ENCODE peak calls at places on chromosomes 4 and X, in nine cellular contexts. D is endodermal cell; N is pancreas; G is Panc1; R is dorsolateral prefrontal cortex; S is brain microvascular endothelial cell; L is SJSA1; J is effector memory CD4-positive, alpha-beta T cell; K is right atrium auricular region. I is an unnamed sample.

GRCh38 chrX:34917146-34917545 is 25.4 kb upstream of the FAM47B start:
- DNase-seq in D (no peak), N (no peak), G (no peak), R (no peak), S (no peak), L (peak), J (no peak), K (no peak), I (no peak)

GRCh38 chr4:151117371-151117962 is 18.0 kb downstream of the RPS3A start:
- DNase-seq in D (peak), N (no peak), G (peak), R (no peak), S (peak), L (peak), J (peak), K (no peak), I (no peak)

GRCh38 chr4:145565328-145565727 is 53.9 kb upstream of the MMAA start:
- DNase-seq in D (no peak), N (no peak), G (no peak), R (no peak), S (no peak), L (no peak), J (no peak), K (no peak), I (no peak)

GRCh38 chrX:10168226-10168625 is 11.5 kb downstream of the CLCN4 start:
- DNase-seq in D (no peak), N (no peak), G (no peak), R (no peak), S (no peak), L (no peak), J (no peak), K (no peak), I (no peak)

GRCh38 chrX:10631416-10632145 is 11.2 kb upstream of the MID1 start:
- DNase-seq in D (no peak), N (no peak), G (no peak), R (no peak), S (no peak), L (no peak), J (no peak), K (no peak), I (no peak)

GRCh38 chrX:150958177-150958576 is 25.0 kb upstream of the HMGB3 start:
- DNase-seq in D (no peak), N (no peak), G (no peak), R (no peak), S (no peak), L (no peak), J (no peak), K (no peak), I (no peak)

GRCh38 chr4:39970559-39971270 is 7.0 kb downstream of the PDS5A start:
- DNase-seq in D (peak), N (no peak), G (peak), R (no peak), S (no peak), L (peak), J (no peak), K (no peak), I (no peak)

GRCh38 chr4:117770269-117771087 is 263.8 kb upstream of the NDST3 start:
- DNase-seq in D (peak), N (no peak), G (no peak), R (no peak), S (no peak), L (no peak), J (no peak), K (no peak), I (no peak)

GRCh38 chr4:118942465-118942864 is 53.8 kb downstream of the SYNPO2 start:
- DNase-seq in D (no peak), N (no peak), G (no peak), R (no peak), S (no peak), L (no peak), J (no peak), K (no peak), I (peak)

GRCh38 chr4:26723216-26723615 is 137.4 kb upstream of the STIM2 start:
- DNase-seq in D (no peak), N (no peak), G (no peak), R (no peak), S (no peak), L (peak), J (no peak), K (no peak), I (no peak)

GRCh38 chrX:53305996-53306937 is 24.9 kb upstream of the IQSEC2 start:
- DNase-seq in D (no peak), N (no peak), G (no peak), R (no peak), S (no peak), L (peak), J (no peak), K (no peak), I (no peak)

GRCh38 chrX:69154051-69154450 is 11.2 kb downstream of the PJA1 start:
- DNase-seq in D (peak), N (no peak), G (no peak), R (no peak), S (no peak), L (no peak), J (no peak), K (no peak), I (no peak)

GRCh38 chr4:185235480-185236154 is 26.2 kb downstream of the SNX25 start:
- DNase-seq in D (peak), N (no peak), G (no peak), R (no peak), S (peak), L (peak), J (no peak), K (no peak), I (no peak)

GRCh38 chrX:33211356-33212254 is at the start of gene DMD:
- DNase-seq in D (peak), N (no peak), G (no peak), R (no peak), S (peak), L (peak), J (no peak), K (peak), I (no peak)

GRCh38 chr4:55439023-55439422 is 43.3 kb downstream of the TMEM165 start:
- DNase-seq in D (no peak), N (no peak), G (no peak), R (no peak), S (no peak), L (no peak), J (no peak), K (no peak), I (no peak)

GRCh38 chrX:41312786-41313185 is 21.2 kb upstream of the DDX3X start:
- DNase-seq in D (no peak), N (no peak), G (no peak), R (no peak), S (no peak), L (no peak), J (no peak), K (no peak), I (no peak)

GRCh38 chr4:10033191-10033881 is 12.0 kb upstream of the SLC2A9 start:
- DNase-seq in D (peak), N (no peak), G (no peak), R (no peak), S (peak), L (no peak), J (no peak), K (no peak), I (no peak)

GRCh38 chr4:111213520-111213919 is 590.6 kb upstream of the PITX2 start:
- DNase-seq in D (no peak), N (no peak), G (no peak), R (no peak), S (no peak), L (no peak), J (no peak), K (no peak), I (no peak)

GRCh38 chr4:73721419-73721818 is 18.9 kb upstream of the CXCL8 start:
- DNase-seq in D (no peak), N (no peak), G (no peak), R (no peak), S (peak), L (no peak), J (no peak), K (no peak), I (no peak)

GRCh38 chrX:28589048-28589447 is 1.8 kb downstream of the IL1RAPL1 start:
- DNase-seq in D (no peak), N (no peak), G (no peak), R (no peak), S (no peak), L (no peak), J (no peak), K (no peak), I (no peak)
- H3K27ac ChIP-seq in D (no peak), N (no peak), G (peak), R (peak), S (no peak), L (no peak), J (no peak), K (peak), I (no peak)

GRCh38 chr4:104966349-104967033 is 180.2 kb upstream of the TET2 start:
- DNase-seq in D (no peak), N (no peak), G (no peak), R (no peak), S (no peak), L (no peak), J (no peak), K (no peak), I (peak)

GRCh38 chr4:104971458-104971857 is 175.2 kb upstream of the TET2 start:
- DNase-seq in D (no peak), N (no peak), G (no peak), R (no peak), S (no peak), L (no peak), J (no peak), K (no peak), I (peak)

GRCh38 chr4:104964387-104965175 is 182.1 kb upstream of the TET2 start:
- DNase-seq in D (no peak), N (no peak), G (no peak), R (no peak), S (no peak), L (no peak), J (no peak), K (no peak), I (no peak)

GRCh38 chr4:104969394-104970066 is 177.1 kb upstream of the TET2 start:
- DNase-seq in D (no peak), N (no peak), G (no peak), R (no peak), S (no peak), L (no peak), J (no peak), K (no peak), I (no peak)

DNA sequence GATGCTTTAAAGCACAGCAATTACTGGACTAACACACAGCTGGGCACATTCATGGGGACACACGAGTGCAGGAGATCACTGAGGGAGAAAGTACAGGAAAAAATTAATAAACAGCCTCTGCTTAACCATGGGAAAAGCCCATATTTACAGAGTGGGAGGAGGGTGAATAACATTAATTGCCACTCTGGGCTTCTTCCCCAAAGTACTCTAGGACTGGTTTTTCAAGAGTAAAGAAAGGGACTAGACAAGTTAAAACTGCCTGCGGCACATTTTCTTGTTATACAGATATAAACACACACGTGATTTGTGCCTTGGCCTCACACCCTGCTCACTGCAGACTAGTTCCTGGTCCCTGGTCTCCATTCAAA is 179.7 kb upstream of the TET2 start:
- DNase-seq in D (no peak), N (no peak), G (no peak), R (no peak), S (no peak), L (no peak), J (no peak), K (no peak), I (peak)
- H3K27ac ChIP-seq in D (no peak), N (peak), G (no peak), R (no peak), S (no peak), L (no peak), J (no peak), K (no peak), I (peak)

GRCh38 chr4:77797239-77797638 is 21.9 kb downstream of the CNOT6L start:
- DNase-seq in D (no peak), N (no peak), G (no peak), R (no peak), S (no peak), L (no peak), J (no peak), K (no peak), I (no peak)
- H3K27ac ChIP-seq in D (no peak), N (no peak), G (no peak), R (no peak), S (no peak), L (no peak), J (no peak), K (no peak), I (peak)

DNA sequence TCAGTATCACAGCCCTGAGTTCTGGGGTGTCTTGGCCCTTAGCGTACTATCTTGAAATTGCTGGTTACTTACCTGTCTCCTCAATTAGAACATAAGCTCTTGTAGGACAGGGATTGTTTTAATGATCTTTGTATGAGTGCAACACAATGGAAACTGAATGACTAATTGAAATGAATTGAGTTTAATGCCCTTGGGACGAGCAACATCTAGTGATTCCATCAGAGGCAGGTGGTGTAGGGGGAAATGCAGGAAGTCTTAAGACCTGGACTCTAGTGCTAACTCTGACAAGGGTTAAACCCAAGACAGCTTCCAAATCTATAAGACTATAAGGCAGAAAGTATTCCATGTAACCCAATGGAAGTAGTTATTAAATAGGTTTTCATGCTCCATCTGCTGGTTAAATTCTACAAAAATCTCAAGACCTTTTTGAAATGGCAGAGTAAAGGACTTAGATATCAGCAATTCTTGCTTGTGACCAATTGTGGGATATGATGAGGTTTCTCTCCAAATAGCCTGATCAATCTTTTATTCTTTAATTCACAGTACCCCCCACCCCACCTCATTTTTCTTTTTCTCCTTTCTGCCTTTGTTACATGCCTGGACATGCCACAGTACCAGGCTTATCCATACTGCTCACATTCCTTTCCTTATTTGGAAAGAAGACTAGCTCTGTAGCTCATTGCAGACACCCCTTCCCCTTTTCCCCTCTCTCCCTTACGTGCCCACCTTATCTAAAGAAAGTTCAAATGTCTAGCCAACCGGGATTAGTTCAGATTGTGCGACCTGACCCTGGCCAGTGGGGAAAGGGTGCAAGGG is 340.8 kb downstream of the PAPSS1 start:
- DNase-seq in D (no peak), N (no peak), G (no peak), R (no peak), S (peak), L (peak), J (no peak), K (no peak), I (no peak)
- H3K27ac ChIP-seq in D (no peak), N (no peak), G (no peak), R (no peak), S (peak), L (no peak), J (no peak), K (no peak), I (no peak)

GRCh38 chr4:132691668-132692067 is 457.4 kb upstream of the PCDH10 start:
- DNase-seq in D (no peak), N (no peak), G (no peak), R (no peak), S (no peak), L (no peak), J (no peak), K (no peak), I (no peak)
- H3K27ac ChIP-seq in D (no peak), N (no peak), G (no peak), R (no peak), S (no peak), L (no peak), J (no peak), K (no peak), I (no peak)

GRCh38 chr4:100816646-100817045 is 298.8 kb upstream of the EMCN start:
- DNase-seq in D (no peak), N (no peak), G (no peak), R (no peak), S (no peak), L (no peak), J (no peak), K (no peak), I (no peak)
- H3K27ac ChIP-seq in D (no peak), N (no peak), G (no peak), R (no peak), S (no peak), L (no peak), J (no peak), K (no peak), I (no peak)

GRCh38 chr4:108649863-108650211 is 562 bp upstream of the OSTC start:
- DNase-seq in D (no peak), N (no peak), G (no peak), R (no peak), S (no peak), L (no peak), J (no peak), K (no peak), I (no peak)
- H3K27ac ChIP-seq in D (no peak), N (no peak), G (peak), R (peak), S (peak), L (peak), J (peak), K (peak), I (peak)

GRCh38 chrX:102765217-102765616 is 44.7 kb downstream of the GPRASP3 start:
- DNase-seq in D (no peak), N (no peak), G (no peak), R (no peak), S (peak), L (no peak), J (no peak), K (peak), I (no peak)
- H3K27ac ChIP-seq in D (no peak), N (no peak), G (no peak), R (no peak), S (no peak), L (no peak), J (no peak), K (no peak), I (no peak)

DNA sequence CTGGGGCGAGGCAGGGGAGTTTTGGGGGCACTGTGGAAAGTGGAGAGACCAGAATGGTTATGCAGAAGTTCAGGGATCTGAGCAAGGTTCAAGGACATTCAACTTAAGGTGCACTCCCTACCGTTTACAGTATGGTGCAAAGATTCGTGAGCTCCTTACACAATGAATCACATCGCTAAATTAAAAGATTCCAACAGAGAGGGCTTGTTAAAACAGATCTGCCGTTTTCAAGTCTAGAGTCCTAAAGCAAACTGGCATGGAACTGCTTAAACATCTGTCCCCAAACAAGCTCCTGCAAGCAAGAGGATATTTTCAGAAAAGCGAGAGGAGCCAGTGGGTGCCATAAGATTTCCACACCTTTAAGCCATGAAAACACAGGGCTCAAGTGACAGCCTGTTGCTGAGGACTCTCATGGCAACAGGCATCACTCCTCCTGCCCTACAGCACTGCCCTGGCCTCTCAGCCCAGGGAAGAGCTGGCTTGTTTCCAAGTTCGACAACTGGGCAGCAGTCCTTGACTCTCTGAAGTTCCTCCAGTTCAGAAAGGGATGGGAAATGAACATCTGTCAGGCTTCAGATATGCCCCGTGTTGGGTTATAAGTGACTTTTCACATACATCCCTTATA is 10.0 kb downstream of the FAM184B start:
- DNase-seq in D (no peak), N (no peak), G (no peak), R (no peak), S (no peak), L (no peak), J (no peak), K (no peak), I (peak)
- H3K27ac ChIP-seq in D (no peak), N (no peak), G (no peak), R (no peak), S (no peak), L (no peak), J (no peak), K (no peak), I (no peak)

DNA sequence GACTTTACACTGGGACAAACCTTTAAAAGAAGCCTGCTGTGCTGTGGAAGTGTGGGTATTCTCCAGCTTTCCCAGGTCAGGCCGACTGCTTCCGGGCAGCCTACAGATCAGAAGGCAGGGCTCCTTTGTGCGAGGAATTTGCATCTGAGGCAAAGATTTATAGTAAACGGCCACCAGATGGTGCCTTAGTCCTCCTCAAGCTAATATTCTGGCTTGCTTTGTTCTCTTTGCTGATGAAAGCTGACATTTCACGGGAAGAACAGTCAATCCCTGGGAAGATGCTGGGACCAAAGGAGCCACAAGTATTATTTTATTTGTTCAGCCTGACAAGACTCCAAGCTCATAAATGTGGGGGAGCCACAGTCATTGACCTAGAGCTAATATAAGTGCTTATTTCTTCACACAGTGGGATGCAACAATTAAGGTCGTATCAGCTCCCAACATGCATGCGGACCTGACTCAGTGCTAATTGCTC is 120.8 kb upstream of the TRIM2 start:
- DNase-seq in D (peak), N (no peak), G (peak), R (no peak), S (peak), L (peak), J (no peak), K (peak), I (no peak)
- H3K27ac ChIP-seq in D (peak), N (no peak), G (no peak), R (peak), S (no peak), L (no peak), J (no peak), K (no peak), I (peak)

I was measured in epithelial cell of prostate.